ENCODE peak calls at places on chromosomes 7 and 10, in five cellular contexts. M, X, P, A and C are unnamed samples.

GRCh38 chr7:66152538-66153191 is 38.0 kb downstream of the CRCP start:
- DNase-seq in M (no peak), X (no peak), P (no peak), A (no peak), C (no peak)

GRCh38 chr10:6148908-6149307 is 53.8 kb upstream of the PFKFB3 start:
- DNase-seq in M (no peak), X (no peak), P (no peak), A (no peak), C (no peak)

GRCh38 chr10:122344741-122345258 is 29.7 kb upstream of the PLEKHA1 start:
- DNase-seq in M (no peak), X (peak), P (no peak), A (no peak), C (no peak)

GRCh38 chr7:479948-480499 is 39.6 kb downstream of the PDGFA start:
- DNase-seq in M (no peak), X (no peak), P (no peak), A (no peak), C (peak)

GRCh38 chr10:132384618-132385510 is 12.1 kb upstream of the PWWP2B start:
- DNase-seq in M (no peak), X (no peak), P (no peak), A (no peak), C (no peak)

GRCh38 chr7:64206903-64207302 is at the start of gene ZNF735:
- DNase-seq in M (no peak), X (no peak), P (no peak), A (no peak), C (no peak)

GRCh38 chr10:86666538-86666937 is 1.8 kb upstream of the LDB3 start:
- DNase-seq in M (no peak), X (no peak), P (no peak), A (no peak), C (no peak)

GRCh38 chr7:108016841-108017775 is 14.1 kb upstream of the LAMB1 start:
- DNase-seq in M (no peak), X (peak), P (no peak), A (peak), C (no peak)

GRCh38 chr7:49980414-49980813 is 112.6 kb downstream of the ZPBP start:
- DNase-seq in M (no peak), X (no peak), P (no peak), A (no peak), C (no peak)

GRCh38 chr7:1646957-1647891 is 22.9 kb upstream of the ELFN1 start:
- DNase-seq in M (no peak), X (no peak), P (no peak), A (no peak), C (no peak)

GRCh38 chr10:33129987-33130386 is 172.0 kb upstream of the ITGB1 start:
- DNase-seq in M (no peak), X (no peak), P (peak), A (no peak), C (no peak)

GRCh38 chr10:81018898-81019890 is 481.5 kb downstream of the SH2D4B start:
- DNase-seq in M (peak), X (peak), P (peak), A (peak), C (no peak)

GRCh38 chr10:77195101-77195500 is 442.5 kb downstream of the KCNMA1 start:
- DNase-seq in M (no peak), X (peak), P (peak), A (no peak), C (no peak)

GRCh38 chr7:88758355-88759215 is 915 bp upstream of the ZNF804B start:
- DNase-seq in M (peak), X (peak), P (no peak), A (no peak), C (no peak)

GRCh38 chr10:59373071-59373470 is 10.7 kb upstream of the FAM13C start:
- DNase-seq in M (no peak), X (no peak), P (no peak), A (no peak), C (no peak)

GRCh38 chr10:99880071-99880835 is 97.8 kb downstream of the ABCC2 start:
- DNase-seq in M (peak), X (no peak), P (no peak), A (no peak), C (no peak)

GRCh38 chr7:25496394-25497103 is 268.3 kb upstream of the NPVF start:
- DNase-seq in M (no peak), X (no peak), P (no peak), A (peak), C (no peak)

GRCh38 chr10:69665457-69666320 is 35.6 kb downstream of the FAM241B start:
- DNase-seq in M (no peak), X (no peak), P (no peak), A (no peak), C (no peak)

GRCh38 chr10:130136214-130137076 is at the start of gene GLRX3:
- DNase-seq in M (peak), X (peak), P (peak), A (peak), C (peak)

GRCh38 chr7:18808026-18808425 is 309.4 kb downstream of the TWIST1 start:
- DNase-seq in M (no peak), X (no peak), P (no peak), A (no peak), C (no peak)

GRCh38 chr7:94183289-94183749 is 179.2 kb upstream of the BET1 start:
- DNase-seq in M (no peak), X (peak), P (peak), A (no peak), C (no peak)

GRCh38 chr7:75645570-75645969 is 93.2 kb downstream of the HIP1 start:
- DNase-seq in M (no peak), X (no peak), P (no peak), A (no peak), C (no peak)

GRCh38 chr10:72308320-72308987 is 34.7 kb downstream of the DDIT4 start:
- DNase-seq in M (no peak), X (peak), P (no peak), A (no peak), C (no peak)

GRCh38 chr7:80498481-80499349 is 13.1 kb downstream of the GNAT3 start:
- DNase-seq in M (no peak), X (peak), P (no peak), A (no peak), C (no peak)

GRCh38 chr7:117581424-117581823 is 101.6 kb downstream of the CFTR start:
- DNase-seq in M (no peak), X (no peak), P (no peak), A (no peak), C (no peak)

GRCh38 chr10:46237815-46238510 is 48.8 kb upstream of the ANTXRL start:
- DNase-seq in M (no peak), X (no peak), P (no peak), A (no peak), C (no peak)

GRCh38 chr7:50497068-50497642 is 47.0 kb upstream of the FIGNL1 start:
- DNase-seq in M (peak), X (peak), P (peak), A (no peak), C (no peak)

GRCh38 chr7:37558320-37558719 is 109.7 kb upstream of the ELMO1 start:
- DNase-seq in M (no peak), X (no peak), P (no peak), A (no peak), C (no peak)

GRCh38 chr7:112898432-112899290 is 108.5 kb upstream of the TMEM168 start:
- DNase-seq in M (peak), X (peak), P (peak), A (peak), C (no peak)

GRCh38 chr7:108650487-108650886 is 80.8 kb downstream of the DNAJB9 start:
- DNase-seq in M (no peak), X (peak), P (no peak), A (no peak), C (no peak)

GRCh38 chr10:46022978-46023702 is 7.3 kb downstream of the NCOA4 start:
- DNase-seq in M (peak), X (peak), P (peak), A (peak), C (peak)

GRCh38 chr7:159091041-159091440 is 53.6 kb downstream of the VIPR2 start:
- DNase-seq in M (no peak), X (no peak), P (no peak), A (no peak), C (no peak)

GRCh38 chr7:66353547-66353946 is 148.4 kb downstream of the TPST1 start:
- DNase-seq in M (no peak), X (peak), P (peak), A (no peak), C (no peak)

GRCh38 chr7:33039257-33039904 is 23.2 kb downstream of the NT5C3A start:
- DNase-seq in M (no peak), X (no peak), P (no peak), A (peak), C (no peak)

GRCh38 chr10:26571655-26572054 is 125.8 kb upstream of the PDSS1 start:
- DNase-seq in M (no peak), X (no peak), P (no peak), A (peak), C (no peak)

GRCh38 chr7:107879400-107880035 is 11.5 kb upstream of the DLD start:
- DNase-seq in M (peak), X (peak), P (no peak), A (peak), C (no peak)

GRCh38 chr10:43304687-43305333 is 37.9 kb upstream of the RASGEF1A start:
- DNase-seq in M (peak), X (peak), P (no peak), A (no peak), C (peak)

GRCh38 chr7:105644937-105645336 is 63.6 kb upstream of the EFCAB10 start:
- DNase-seq in M (no peak), X (no peak), P (no peak), A (no peak), C (no peak)

GRCh38 chr10:103564799-103565365 is 71.4 kb downstream of the NEURL1 start:
- DNase-seq in M (peak), X (no peak), P (no peak), A (peak), C (no peak)
- TF ChIP-seq CTCF in M (peak), X (peak), P (peak), A (peak), C (no peak)

DNA sequence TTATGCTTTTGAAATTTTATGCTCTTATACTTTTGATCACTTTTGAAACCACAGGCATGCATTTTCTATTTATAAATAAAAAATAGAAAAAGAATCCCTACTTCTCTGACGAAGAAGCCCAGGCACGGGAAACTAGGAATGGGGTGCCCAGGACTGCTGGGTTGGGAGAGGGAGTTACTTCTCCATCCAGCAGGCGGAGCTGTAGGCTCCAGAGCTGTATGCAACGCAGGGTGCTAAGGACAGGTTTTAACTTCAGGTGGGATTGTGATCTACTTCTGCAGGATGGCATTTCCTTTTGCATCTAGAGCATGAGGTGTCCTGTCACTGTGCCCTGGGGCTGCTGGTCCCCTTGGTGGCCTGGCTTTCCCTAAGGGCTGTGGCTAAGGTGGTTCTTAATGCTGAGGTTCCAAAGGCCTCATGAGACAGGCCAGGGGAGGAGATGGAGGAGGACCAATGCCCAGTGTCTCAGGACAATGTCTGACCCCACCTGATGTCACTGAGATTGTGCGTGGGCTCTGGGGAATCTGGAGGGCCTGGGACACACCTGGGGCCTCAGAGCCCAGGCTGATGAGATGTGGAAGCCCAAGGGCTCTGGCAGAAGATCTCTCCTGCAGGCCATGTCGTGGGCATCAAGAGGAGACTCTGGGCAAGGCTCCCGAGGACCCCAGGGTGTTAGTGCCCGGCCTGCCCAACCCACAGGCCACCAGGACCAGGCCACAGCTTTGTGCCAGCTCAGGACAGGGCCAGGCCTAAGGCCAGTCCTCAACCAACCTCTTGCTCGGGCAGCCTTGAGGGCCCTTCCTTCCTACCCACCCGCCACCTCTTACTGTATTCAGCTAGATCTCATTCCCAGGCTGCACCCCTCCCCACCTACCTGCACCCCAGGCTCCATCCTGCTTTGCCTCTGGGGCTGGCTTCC is 507 bp downstream of the CCDC201 start:
- DNase-seq in M (peak), X (no peak), P (no peak), A (peak), C (no peak)
- TF ChIP-seq CTCF in M (peak), X (peak), P (peak), A (peak), C (no peak)

GRCh38 chr7:130492519-130493274 is 812 bp downstream of the MEST start:
- DNase-seq in M (no peak), X (no peak), P (no peak), A (no peak), C (no peak)

GRCh38 chr7:130489140-130489967 is 2.5 kb upstream of the MEST start:
- DNase-seq in M (no peak), X (peak), P (no peak), A (no peak), C (no peak)

GRCh38 chr7:130490287-130490686 is 1.6 kb upstream of the MEST start:
- DNase-seq in M (peak), X (no peak), P (no peak), A (no peak), C (no peak)

GRCh38 chr7:130491841-130492518 is at the start of gene MEST:
- DNase-seq in M (peak), X (no peak), P (no peak), A (peak), C (no peak)

GRCh38 chr7:130490888-130491771 is 755 bp upstream of the MEST start:
- DNase-seq in M (peak), X (no peak), P (no peak), A (peak), C (no peak)
- TF ChIP-seq CTCF in M (peak), X (peak), P (peak), A (peak), C (no peak)

GRCh38 chr10:50574305-50574704 is 49.5 kb downstream of the SGMS1 start:
- DNase-seq in M (no peak), X (no peak), P (no peak), A (no peak), C (no peak)
- TF ChIP-seq CTCF in M (peak), X (peak), P (peak), A (peak), C (no peak)

DNA sequence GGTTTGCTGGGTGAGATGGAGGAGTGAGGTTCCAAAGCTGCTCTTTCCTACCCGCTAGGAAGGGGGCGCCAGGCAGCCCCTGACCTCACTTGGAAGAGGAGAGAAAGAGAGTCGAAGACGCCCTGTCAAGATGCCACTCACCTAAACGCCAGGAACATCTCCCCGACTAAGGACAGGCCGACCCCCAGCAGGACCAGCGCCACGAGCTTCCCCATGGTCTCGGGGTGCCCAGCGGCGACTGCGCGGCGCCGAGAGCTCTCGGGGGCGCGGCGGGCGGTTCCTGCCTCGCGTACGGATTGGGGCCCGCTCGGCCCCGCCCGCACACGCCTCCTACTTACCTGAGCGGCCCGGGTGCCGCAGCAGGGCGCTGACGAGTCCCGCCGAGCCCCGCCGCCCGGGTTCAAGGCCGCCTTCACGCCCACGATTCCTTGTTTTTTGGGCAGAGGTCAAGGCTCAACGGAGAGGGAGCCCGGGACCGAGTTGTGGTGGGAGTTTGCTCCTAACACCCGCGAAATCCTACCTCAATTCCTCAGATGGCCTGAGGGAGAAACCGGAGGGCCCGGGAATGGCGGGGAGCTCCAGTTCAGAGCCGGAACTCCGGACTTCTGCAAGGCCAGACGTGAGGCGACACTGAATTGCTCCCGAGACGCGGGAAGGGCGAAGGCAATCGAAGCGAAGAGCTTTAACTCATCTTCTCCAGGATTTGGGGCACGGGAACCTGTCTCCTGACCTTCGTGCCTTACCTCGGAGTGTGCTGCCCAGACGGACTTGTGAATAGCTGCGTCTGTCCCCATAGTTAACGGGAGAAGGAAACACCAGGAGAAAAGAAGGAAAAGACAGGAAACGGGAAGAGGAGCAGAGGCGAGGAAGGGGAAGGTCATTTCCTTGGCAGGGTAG is at the start of gene PON3:
- DNase-seq in M (peak), X (no peak), P (no peak), A (no peak), C (no peak)
- TF ChIP-seq CTCF in M (peak), X (no peak), P (no peak), A (no peak), C (no peak)

DNA sequence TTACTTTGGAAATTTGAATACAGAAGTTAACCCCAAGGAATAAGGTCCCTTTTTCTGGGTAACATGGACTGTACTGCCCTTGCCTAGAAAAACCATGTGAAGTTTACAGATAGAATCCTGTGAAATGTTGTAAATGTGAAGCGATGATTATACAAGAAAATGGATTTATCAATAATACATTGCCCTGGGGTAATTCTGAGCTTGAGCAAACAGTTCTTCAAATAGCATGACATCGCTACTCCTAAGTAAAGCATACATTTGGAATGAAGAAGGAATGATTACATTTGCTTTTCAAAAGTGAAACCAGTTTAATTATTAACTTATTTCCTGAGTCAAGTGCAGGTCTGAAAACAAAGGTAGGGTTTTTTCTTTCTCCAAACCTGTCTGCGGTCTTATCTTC is 43.3 kb upstream of the FZD8 start:
- DNase-seq in M (no peak), X (no peak), P (no peak), A (no peak), C (no peak)
- TF ChIP-seq CTCF in M (no peak), X (no peak), P (no peak), A (no peak), C (no peak)